ENCODE peak calls at places on chromosomes 1 and 21, in six cellular contexts. X is neural progenitor cell; S is GM23338; Z is activated naive CD4-positive, alpha-beta T cell treated with anti-CD3 and anti-CD28 coated beads, Interleukin-2, amount 10 ng/mL, durations not matched to agents 7 days and 5 days; G is hepatic stellate cell; L is stimulated activated CD8-positive, alpha-beta memory T cell treated with anti-CD3 and anti-CD28 coated beads, Interleukin-15, amount 100 ng/mL, for 24 hours. Y is an unnamed sample.

GRCh38 chr1:232474821-232475220 is 155.1 kb downstream of the SIPA1L2 start:
- DNase-seq in G (no peak), X (no peak), Z (no peak), L (no peak), S (no peak), Y (peak)

GRCh38 chr1:119743776-119744597 is 24.7 kb downstream of the HMGCS2 start:
- DNase-seq in X (peak), G (peak), L (no peak), Z (peak), S (peak), Y (peak)

GRCh38 chr1:107246775-107247345 is 106.0 kb downstream of the NTNG1 start:
- DNase-seq in Z (no peak), S (no peak), L (no peak), G (no peak), X (no peak), Y (no peak)

GRCh38 chr21:34889287-34889536 is 159.9 kb downstream of the RUNX1 start:
- DNase-seq in Z (no peak), L (no peak), X (no peak), S (peak), G (peak), Y (peak)

GRCh38 chr1:94236021-94236491 is 1.3 kb downstream of the ARHGAP29 start:
- DNase-seq in L (no peak), X (peak), S (peak), Z (no peak), G (peak), Y (peak)

GRCh38 chr1:43933386-43934278 is at the start of gene ARTN:
- DNase-seq in L (no peak), G (peak), X (peak), S (peak), Z (peak), Y (peak)

GRCh38 chr1:14320986-14321385 is 277.5 kb upstream of the KAZN start:
- DNase-seq in G (no peak), S (no peak), Z (no peak), L (no peak), X (no peak), Y (no peak)

GRCh38 chr21:44911384-44912157 is 9.1 kb downstream of the ITGB2 start:
- DNase-seq in S (no peak), G (no peak), L (no peak), X (no peak), Z (peak), Y (peak)

GRCh38 chr1:170790651-170791071 is 126.7 kb downstream of the PRRX1 start:
- DNase-seq in G (no peak), Z (no peak), L (no peak), S (no peak), X (no peak), Y (peak)

GRCh38 chr1:171841050-171841910 is at the start of gene DNM3:
- DNase-seq in G (peak), X (peak), S (peak), Z (peak), L (peak), Y (peak)

GRCh38 chr1:27630859-27631491 is 4.0 kb downstream of the FGR start:
- DNase-seq in Z (no peak), X (no peak), G (no peak), L (no peak), S (no peak), Y (no peak)

GRCh38 chr1:243388276-243388675 is 132.4 kb downstream of the SDCCAG8 start:
- DNase-seq in G (no peak), Z (no peak), X (no peak), S (no peak), L (no peak), Y (no peak)

Y was measured in M059J.